ENCODE peak calls at places on chromosome 1, in four cellular contexts. One of them, this sample, is unnamed.

GRCh38 chr1:19042675-19043578 is 86.5 kb upstream of the IFFO2 start:
- DNase-seq in GM20000: no peak
- DNase-seq in AG09309: no peak
- DNase-seq in Karpas-422: no peak
- DNase-seq in this sample: no peak

GRCh38 chr1:231335663-231336602 is 1.7 kb downstream of the EXOC8 start:
- DNase-seq in GM20000: no peak
- DNase-seq in AG09309: no peak
- DNase-seq in Karpas-422: no peak
- DNase-seq in this sample: no peak

GRCh38 chr1:3460653-3461237 is 6.3 kb downstream of the ARHGEF16 start:
- DNase-seq in GM20000: no peak
- DNase-seq in AG09309: no peak
- DNase-seq in Karpas-422: no peak
- DNase-seq in this sample: no peak

GRCh38 chr1:169618367-169618766 is 11.6 kb downstream of the SELP start:
- DNase-seq in GM20000: no peak
- DNase-seq in AG09309: no peak
- DNase-seq in Karpas-422: no peak
- DNase-seq in this sample: no peak

GRCh38 chr1:201471772-201472171 is 2.8 kb upstream of the PHLDA3 start:
- DNase-seq in GM20000: no peak
- DNase-seq in AG09309: no peak
- DNase-seq in Karpas-422: no peak
- DNase-seq in this sample: no peak

GRCh38 chr1:18861082-18861481 is 1.6 kb upstream of the TAS1R2 start:
- DNase-seq in GM20000: no peak
- DNase-seq in AG09309: no peak
- DNase-seq in Karpas-422: no peak
- DNase-seq in this sample: no peak

GRCh38 chr1:231613419-231614349 is 12.9 kb upstream of the DISC1 start:
- DNase-seq in GM20000: no peak
- DNase-seq in AG09309: no peak
- DNase-seq in Karpas-422: peak
- DNase-seq in this sample: no peak

GRCh38 chr1:28855469-28855944 is 43.5 kb downstream of the OPRD1 start:
- DNase-seq in GM20000: no peak
- DNase-seq in AG09309: no peak
- DNase-seq in Karpas-422: no peak
- DNase-seq in this sample: peak

GRCh38 chr1:27724961-27725373 is 794 bp upstream of the FAM76A start:
- DNase-seq in GM20000: no peak
- DNase-seq in AG09309: no peak
- DNase-seq in Karpas-422: no peak
- DNase-seq in this sample: no peak

GRCh38 chr1:24803220-24803619 is 58.0 kb downstream of the CLIC4 start:
- DNase-seq in GM20000: no peak
- DNase-seq in AG09309: no peak
- DNase-seq in Karpas-422: no peak
- DNase-seq in this sample: no peak

GRCh38 chr1:94339229-94339927 is 78.8 kb upstream of the ABCD3 start:
- DNase-seq in GM20000: no peak
- DNase-seq in AG09309: no peak
- DNase-seq in Karpas-422: no peak
- DNase-seq in this sample: no peak

GRCh38 chr1:237316352-237316751 is 274.4 kb downstream of the RYR2 start:
- DNase-seq in GM20000: no peak
- DNase-seq in AG09309: no peak
- DNase-seq in Karpas-422: no peak
- DNase-seq in this sample: no peak

GRCh38 chr1:13702425-13703127 is 2.6 kb downstream of the PRDM2 start:
- DNase-seq in GM20000: peak
- DNase-seq in AG09309: no peak
- DNase-seq in Karpas-422: no peak
- DNase-seq in this sample: no peak

GRCh38 chr1:198893141-198893540 is 254.3 kb downstream of the PTPRC start:
- DNase-seq in GM20000: no peak
- DNase-seq in AG09309: no peak
- DNase-seq in Karpas-422: no peak
- DNase-seq in this sample: no peak

GRCh38 chr1:200488375-200489165 is 78.7 kb upstream of the ZNF281 start:
- DNase-seq in GM20000: peak
- DNase-seq in AG09309: peak
- DNase-seq in Karpas-422: peak
- DNase-seq in this sample: peak

GRCh38 chr1:177969825-177970371 is at the start of gene SEC16B:
- DNase-seq in GM20000: no peak
- DNase-seq in AG09309: no peak
- DNase-seq in Karpas-422: no peak
- DNase-seq in this sample: no peak

GRCh38 chr1:14668448-14669029 is 70.1 kb downstream of the KAZN start:
- DNase-seq in GM20000: no peak
- DNase-seq in AG09309: no peak
- DNase-seq in Karpas-422: no peak
- DNase-seq in this sample: no peak

GRCh38 chr1:115338457-115338820 is 390 bp upstream of the NGF start:
- DNase-seq in GM20000: peak
- DNase-seq in AG09309: no peak
- DNase-seq in Karpas-422: no peak
- DNase-seq in this sample: no peak

GRCh38 chr1:201266774-201267173 is 16.5 kb upstream of the PKP1 start:
- DNase-seq in GM20000: no peak
- DNase-seq in AG09309: peak
- DNase-seq in Karpas-422: no peak
- DNase-seq in this sample: peak

GRCh38 chr1:19650416-19651140 is 6.5 kb downstream of the NBL1 start:
- DNase-seq in GM20000: no peak
- DNase-seq in AG09309: no peak
- DNase-seq in Karpas-422: no peak
- DNase-seq in this sample: no peak

GRCh38 chr1:75243124-75243523 is 108.9 kb downstream of the LHX8 start:
- DNase-seq in GM20000: no peak
- DNase-seq in AG09309: no peak
- DNase-seq in Karpas-422: no peak
- DNase-seq in this sample: no peak